ENCODE peak calls at places on chromosome X, in nine cellular contexts. R is CD8-positive, alpha-beta memory T cell; B is right lobe of liver; D is thoracic aorta; E is mesenchymal stem cell; W is ovary; F is psoas muscle; Y is endodermal cell; J is suprapubic skin. I is an unnamed sample.

GRCh38 chrX:136468391-136469103 is 19.2 kb upstream of the BRS3 start:
- DNase-seq in R (no peak), B (no peak), D (no peak), E (no peak), W (no peak), F (no peak), Y (no peak), J (no peak), I (no peak)

GRCh38 chrX:38038501-38038900 is 32.1 kb downstream of the SYTL5 start:
- DNase-seq in R (no peak), B (no peak), D (no peak), E (no peak), W (no peak), F (no peak), Y (no peak), J (no peak), I (no peak)

GRCh38 chrX:42739258-42739657 is 38.7 kb downstream of the PPP1R2C start:
- DNase-seq in R (no peak), B (no peak), D (no peak), E (no peak), W (no peak), F (no peak), Y (no peak), J (no peak), I (no peak)

GRCh38 chrX:103734125-103734760 is 23.5 kb downstream of the TMEM31 start:
- DNase-seq in R (no peak), B (no peak), D (no peak), E (no peak), W (no peak), F (no peak), Y (no peak), J (no peak), I (no peak)

GRCh38 chrX:153878969-153879653 is 6.9 kb downstream of the L1CAM start:
- DNase-seq in R (no peak), B (no peak), D (no peak), E (no peak), W (no peak), F (no peak), Y (peak; percentile 93), J (no peak), I (no peak)

GRCh38 chrX:45803383-45803921 is 602.8 kb upstream of the DIPK2B start:
- DNase-seq in R (no peak), B (no peak), D (no peak), E (peak; percentile 90), W (no peak), F (no peak), Y (no peak), J (no peak), I (no peak)

GRCh38 chrX:15761564-15762191 is 23.6 kb downstream of the CA5B start:
- DNase-seq in R (no peak), B (no peak), D (no peak), E (peak; percentile 46), W (no peak), F (no peak), Y (peak; percentile 79), J (no peak), I (no peak)

GRCh38 chrX:52923781-52924241 is 26.7 kb downstream of the FAM156B start:
- DNase-seq in R (no peak), B (no peak), D (no peak), E (peak; percentile 43), W (peak; percentile 13), F (peak; percentile 23), Y (peak; percentile 33), J (no peak), I (no peak)

GRCh38 chrX:32592786-32593185 is 618.6 kb downstream of the DMD start:
- DNase-seq in R (no peak), B (no peak), D (no peak), E (no peak), W (no peak), F (no peak), Y (no peak), J (no peak), I (no peak)

GRCh38 chrX:155966876-155967275 is 30.6 kb upstream of the IL9R start:
- DNase-seq in R (peak; percentile 10), B (no peak), D (no peak), E (peak; percentile 8), W (no peak), F (no peak), Y (peak; percentile 62), J (no peak), I (peak; percentile 21)

GRCh38 chrX:153226344-153227190 is 47.5 kb downstream of the MAGEA1 start:
- DNase-seq in R (no peak), B (no peak), D (peak; percentile 2), E (peak; percentile 57), W (peak; percentile 20), F (no peak), Y (peak; percentile 96), J (no peak), I (peak; percentile 64)

GRCh38 chrX:17595456-17596035 is 141.7 kb upstream of the SCML1 start:
- DNase-seq in R (no peak), B (no peak), D (no peak), E (peak; percentile 22), W (no peak), F (no peak), Y (no peak), J (no peak), I (peak; percentile 14)

GRCh38 chrX:33204889-33205288 is 6.5 kb downstream of the DMD start:
- DNase-seq in R (no peak), B (no peak), D (no peak), E (no peak), W (no peak), F (peak; percentile 29), Y (no peak), J (no peak), I (no peak)

GRCh38 chrX:153055827-153056748 is at the start of gene PNMA3:
- DNase-seq in R (no peak), B (peak; percentile 28), D (no peak), E (no peak), W (no peak), F (no peak), Y (peak; percentile 61), J (no peak), I (no peak)

GRCh38 chrX:67544281-67544680 is 460 bp downstream of the AR start:
- DNase-seq in R (no peak), B (peak; percentile 41), D (no peak), E (peak; percentile 38), W (peak; percentile 23), F (peak; percentile 16), Y (no peak), J (no peak), I (peak; percentile 4)

GRCh38 chrX:46838974-46839480 is 2.2 kb downstream of the RP2 start:
- DNase-seq in R (no peak), B (no peak), D (no peak), E (peak; percentile 22), W (no peak), F (no peak), Y (no peak), J (no peak), I (no peak)
- H3K4me3 ChIP-seq in R (no peak overlapping the region), B (no peak overlapping the region), D (peak overlapping the region; percentile 92), E (peak overlapping the region; percentile 86), W (no peak overlapping the region), F (no peak overlapping the region), Y (peak overlapping the region; percentile 95), J (no peak overlapping the region), I (no peak overlapping the region)

DNA sequence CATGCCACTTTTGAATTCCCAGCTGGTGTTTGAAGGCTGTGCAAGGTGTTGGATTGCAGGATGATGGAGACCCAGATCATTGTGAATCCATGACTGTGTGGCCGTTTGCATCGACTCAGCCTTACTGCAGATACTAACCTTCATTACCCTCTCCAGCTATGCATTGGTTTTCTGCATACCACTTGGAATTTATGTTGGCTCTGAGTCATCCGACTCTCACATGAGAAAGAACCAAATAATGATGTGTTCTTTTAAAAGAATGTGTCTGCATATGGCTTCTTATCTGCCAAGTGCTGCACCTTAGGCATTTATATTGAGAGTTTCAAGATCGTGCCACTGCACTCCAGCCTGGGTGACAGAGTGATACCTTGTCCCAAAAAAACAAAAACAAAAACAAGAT is 106.7 kb upstream of the PRKX start:
- DNase-seq in R (no peak), B (no peak), D (no peak), E (peak; percentile 77), W (no peak), F (no peak), Y (no peak), J (no peak), I (no peak)
- H3K36me3 ChIP-seq in R (no peaks in the 10 kb centered on the region), B (no peaks in the 10 kb centered on the region), D (no peaks in the 10 kb centered on the region), E (peaks cover 14% of the 10 kb centered on the region), W (no peaks in the 10 kb centered on the region), F (no peaks in the 10 kb centered on the region), Y (peaks cover 26% of the 10 kb centered on the region), J (no peaks in the 10 kb centered on the region), I (no peaks in the 10 kb centered on the region)

GRCh38 chrX:40147399-40148188 is 49.8 kb upstream of the BCOR start:
- DNase-seq in R (no peak), B (no peak), D (no peak), E (peak; percentile 17), W (no peak), F (no peak), Y (peak; percentile 82), J (no peak), I (no peak)

GRCh38 chrX:40145001-40145631 is 47.4 kb upstream of the BCOR start:
- DNase-seq in R (no peak), B (no peak), D (no peak), E (peak; percentile 23), W (no peak), F (no peak), Y (peak; percentile 90), J (no peak), I (no peak)

GRCh38 chrX:40145670-40146470 is 48.1 kb upstream of the BCOR start:
- DNase-seq in R (no peak), B (no peak), D (no peak), E (peak; percentile 22), W (no peak), F (no peak), Y (peak; percentile 68), J (no peak), I (no peak)

GRCh38 chrX:40148189-40148438 is 50.4 kb upstream of the BCOR start:
- DNase-seq in R (no peak), B (no peak), D (no peak), E (no peak), W (no peak), F (no peak), Y (no peak), J (no peak), I (no peak)

GRCh38 chrX:40146471-40147398 is 49.0 kb upstream of the BCOR start:
- DNase-seq in R (no peak), B (no peak), D (no peak), E (peak; percentile 67), W (peak; percentile 51), F (no peak), Y (peak; percentile 88), J (no peak), I (peak; percentile 41)
- H3K4me3 ChIP-seq in R (no peak overlapping the region), B (peak overlapping the region; percentile 46), D (peak overlapping the region; percentile 78), E (peak overlapping the region; percentile 71), W (peak overlapping the region; percentile 39), F (peak overlapping the region; percentile 69), Y (peak overlapping the region; percentile 69), J (peak overlapping the region; percentile 59), I (peak overlapping the region; percentile 60)

GRCh38 chrX:123673813-123674212 is 59.0 kb downstream of the THOC2 start:
- DNase-seq in R (no peak), B (no peak), D (no peak), E (peak; percentile 7), W (no peak), F (no peak), Y (no peak), J (no peak), I (no peak)

DNA sequence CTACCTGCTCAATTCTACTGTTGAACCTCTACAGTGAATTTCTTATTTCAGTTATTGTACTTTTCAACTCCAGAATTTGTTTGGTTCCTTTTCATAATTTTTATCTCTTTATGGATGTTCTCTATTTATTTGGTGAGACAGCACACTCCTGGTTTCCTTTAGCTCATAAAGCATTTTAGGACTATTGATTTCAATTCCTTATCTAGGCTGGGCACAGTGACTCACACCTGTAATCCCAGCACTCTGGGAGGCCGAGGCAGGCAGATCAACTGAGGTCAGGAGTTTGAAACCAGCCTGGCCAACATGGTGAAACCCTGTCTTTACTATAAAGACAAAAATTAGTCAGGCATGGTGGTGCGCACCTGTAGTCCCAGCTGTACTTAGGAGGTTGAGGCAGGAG is 57.7 kb downstream of the THOC2 start:
- DNase-seq in R (no peak), B (no peak), D (no peak), E (no peak), W (no peak), F (no peak), Y (no peak), J (no peak), I (no peak)
- H3K36me3 ChIP-seq in R (no peaks in the 10 kb centered on the region), B (no peaks in the 10 kb centered on the region), D (no peaks in the 10 kb centered on the region), E (peaks cover 3% of the 10 kb centered on the region), W (no peaks in the 10 kb centered on the region), F (no peaks in the 10 kb centered on the region), Y (peaks cover 37% of the 10 kb centered on the region), J (peaks cover 10% of the 10 kb centered on the region), I (no peaks in the 10 kb centered on the region)